ENCODE peak calls at places on chromosomes 1 and 21, in seven cellular contexts. E is lower leg skin, Z is ovary, Y is GM12865, C is thoracic aorta, R is coronary artery, L is fibroblast of lung. X is an unnamed sample.

GRCh38 chr21:27759091-27759659 is 792.3 kb upstream of the ADAMTS5 start:
- DNase-seq in E (no peak), Z (no peak), Y (peak), C (no peak), R (no peak), L (no peak), X (no peak)

GRCh38 chr1:37035828-37036666 is 1.7 kb upstream of the GRIK3 start:
- DNase-seq in E (no peak), Z (no peak), Y (peak), C (no peak), R (no peak), L (no peak), X (no peak)

GRCh38 chr21:37484535-37485474 is 118.2 kb downstream of the DYRK1A start:
- DNase-seq in E (no peak), Z (no peak), Y (no peak), C (no peak), R (no peak), L (no peak), X (no peak)

GRCh38 chr21:32653326-32653901 is 41.2 kb upstream of the CFAP298 start:
- DNase-seq in E (no peak), Z (no peak), Y (peak), C (no peak), R (no peak), L (no peak), X (no peak)

GRCh38 chr1:198278922-198279321 is 122.1 kb downstream of the NEK7 start:
- DNase-seq in E (no peak), Z (no peak), Y (no peak), C (no peak), R (no peak), L (peak), X (no peak)

GRCh38 chr1:15469836-15470495 is 5.9 kb upstream of the CELA2B start:
- DNase-seq in E (no peak), Z (no peak), Y (no peak), C (no peak), R (no peak), L (no peak), X (no peak)

GRCh38 chr1:231601775-231602674 is 24.6 kb upstream of the DISC1 start:
- DNase-seq in E (no peak), Z (no peak), Y (no peak), C (no peak), R (no peak), L (no peak), X (no peak)

GRCh38 chr21:33825419-33825818 is 90.2 kb downstream of the ATP5PO start:
- DNase-seq in E (no peak), Z (no peak), Y (no peak), C (no peak), R (no peak), L (no peak), X (no peak)

GRCh38 chr1:109783436-109783835 is 19.7 kb upstream of the EPS8L3 start:
- DNase-seq in E (no peak), Z (peak), Y (no peak), C (no peak), R (no peak), L (peak), X (no peak)

GRCh38 chr1:151839457-151840409 is at the start of gene C2CD4D:
- DNase-seq in E (peak), Z (no peak), Y (peak), C (no peak), R (no peak), L (no peak), X (peak)

GRCh38 chr21:27190601-27191000 is 223.7 kb upstream of the ADAMTS5 start:
- DNase-seq in E (no peak), Z (no peak), Y (no peak), C (no peak), R (no peak), L (peak), X (no peak)

GRCh38 chr1:178434899-178435298 is 61.9 kb downstream of the CLEC20A start:
- DNase-seq in E (no peak), Z (no peak), Y (no peak), C (no peak), R (no peak), L (peak), X (no peak)

GRCh38 chr1:204927673-204928641 is 57.3 kb downstream of the NFASC start:
- DNase-seq in E (no peak), Z (no peak), Y (no peak), C (no peak), R (peak), L (no peak), X (no peak)

GRCh38 chr1:91165033-91165654 is 143.3 kb upstream of the ZNF644 start:
- DNase-seq in E (peak), Z (peak), Y (peak), C (no peak), R (no peak), L (peak), X (peak)

GRCh38 chr1:111197598-111198289 is 2.7 kb downstream of the DENND2D start:
- DNase-seq in E (no peak), Z (no peak), Y (peak), C (no peak), R (no peak), L (peak), X (no peak)
- TF ChIP-seq CTCF in E (no peak), Z (no peak), Y (peak), C (no peak), R (no peak), L (peak), X (no peak)

GRCh38 chr1:81809808-81810207 is 9.1 kb downstream of the ADGRL2 start:
- DNase-seq in E (no peak), Z (no peak), Y (no peak), C (no peak), R (no peak), L (no peak), X (no peak)

GRCh38 chr1:81811757-81812371 is 11.1 kb downstream of the ADGRL2 start:
- DNase-seq in E (no peak), Z (no peak), Y (no peak), C (no peak), R (no peak), L (peak), X (no peak)

GRCh38 chr1:81805537-81806431 is 5.0 kb downstream of the ADGRL2 start:
- DNase-seq in E (no peak), Z (no peak), Y (no peak), C (no peak), R (no peak), L (no peak), X (no peak)

GRCh38 chr1:81806432-81806770 is 5.7 kb downstream of the ADGRL2 start:
- DNase-seq in E (no peak), Z (no peak), Y (no peak), C (no peak), R (no peak), L (no peak), X (no peak)

DNA sequence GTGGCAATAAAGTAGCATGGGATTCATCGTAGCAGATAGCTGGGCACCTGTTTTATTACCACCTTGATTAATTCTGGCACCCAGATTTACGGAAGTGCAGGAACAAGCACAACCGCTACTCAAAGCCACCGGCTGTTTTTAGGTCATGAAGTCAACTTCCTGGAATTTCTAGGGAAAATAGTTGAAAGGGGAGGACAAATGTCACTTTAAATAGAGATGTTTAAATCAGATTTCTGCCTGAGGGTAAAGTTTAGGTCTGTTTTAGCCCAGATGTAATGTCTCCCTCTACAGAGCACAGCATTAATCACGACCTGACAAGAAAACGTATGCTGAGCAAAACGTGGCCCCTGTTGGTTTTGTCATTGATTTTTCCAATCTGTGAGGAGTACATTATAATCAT is 8.0 kb downstream of the ADGRL2 start:
- DNase-seq in E (no peak), Z (no peak), Y (no peak), C (no peak), R (no peak), L (no peak), X (no peak)
- TF ChIP-seq CTCF in E (no peak), Z (no peak), Y (no peak), C (no peak), R (no peak), L (no peak), X (no peak)

GRCh38 chr1:2163205-2163604 is 31.4 kb downstream of the FAAP20 start:
- DNase-seq in E (no peak), Z (no peak), Y (no peak), C (no peak), R (no peak), L (no peak), X (no peak)
- TF ChIP-seq CTCF in E (no peak), Z (no peak), Y (no peak), C (no peak), R (no peak), L (peak), X (no peak)

GRCh38 chr1:203625623-203626189 is 926 bp upstream of the ATP2B4 start:
- DNase-seq in E (peak), Z (no peak), Y (peak), C (no peak), R (no peak), L (peak), X (peak)
- TF ChIP-seq CTCF in E (no peak), Z (no peak), Y (peak), C (no peak), R (no peak), L (no peak), X (peak)